ENCODE peak calls at places on chromosomes 1 and 21, in five cellular contexts. One of them, this sample, is unnamed.

GRCh38 chr1:157472959-157473358 is 79.4 kb downstream of the FCRL5 start:
- DNase-seq in T-helper 1 cell: no peak
- DNase-seq in lower leg skin: no peak
- DNase-seq in ACHN: no peak
- DNase-seq in ELR: no peak
- DNase-seq in this sample: no peak

GRCh38 chr1:205243355-205244191 is 15.8 kb downstream of the TMCC2 start:
- DNase-seq in T-helper 1 cell: no peak
- DNase-seq in lower leg skin: peak; percentile 70
- DNase-seq in ACHN: no peak
- DNase-seq in ELR: no peak
- DNase-seq in this sample: no peak

GRCh38 chr1:202579806-202580205 is 130.4 kb downstream of the SYT2 start:
- DNase-seq in T-helper 1 cell: no peak
- DNase-seq in lower leg skin: no peak
- DNase-seq in ACHN: peak; percentile 78
- DNase-seq in ELR: peak; percentile 86
- DNase-seq in this sample: no peak

GRCh38 chr21:16891821-16892220 is 621.0 kb upstream of the CXADR start:
- DNase-seq in T-helper 1 cell: no peak
- DNase-seq in lower leg skin: no peak
- DNase-seq in ACHN: no peak
- DNase-seq in ELR: no peak
- DNase-seq in this sample: no peak

GRCh38 chr1:179047637-179048002 is 21.9 kb downstream of the FAM20B start:
- DNase-seq in T-helper 1 cell: no peak
- DNase-seq in lower leg skin: no peak
- DNase-seq in ACHN: no peak
- DNase-seq in ELR: no peak
- DNase-seq in this sample: no peak

GRCh38 chr1:235004276-235004675 is 124.4 kb downstream of the TOMM20 start:
- DNase-seq in T-helper 1 cell: no peak
- DNase-seq in lower leg skin: peak; percentile 28
- DNase-seq in ACHN: no peak
- DNase-seq in ELR: no peak
- DNase-seq in this sample: no peak

GRCh38 chr1:196295766-196296165 is 312.5 kb downstream of the KCNT2 start:
- DNase-seq in T-helper 1 cell: no peak
- DNase-seq in lower leg skin: no peak
- DNase-seq in ACHN: no peak
- DNase-seq in ELR: peak; percentile 16
- DNase-seq in this sample: no peak

GRCh38 chr1:6093611-6094010 is 47.9 kb downstream of the KCNAB2 start:
- DNase-seq in T-helper 1 cell: no peak
- DNase-seq in lower leg skin: no peak
- DNase-seq in ACHN: no peak
- DNase-seq in ELR: no peak
- DNase-seq in this sample: no peak

GRCh38 chr21:32065654-32066053 is 192.8 kb downstream of the HUNK start:
- DNase-seq in T-helper 1 cell: no peak
- DNase-seq in lower leg skin: no peak
- DNase-seq in ACHN: no peak
- DNase-seq in ELR: no peak
- DNase-seq in this sample: no peak

GRCh38 chr1:174996474-174996873 is 3.3 kb upstream of the CACYBP start:
- DNase-seq in T-helper 1 cell: no peak
- DNase-seq in lower leg skin: no peak
- DNase-seq in ACHN: no peak
- DNase-seq in ELR: peak; percentile 63
- DNase-seq in this sample: peak; percentile 34

GRCh38 chr1:51516639-51517158 is 2.4 kb downstream of the EPS15 start:
- DNase-seq in T-helper 1 cell: no peak
- DNase-seq in lower leg skin: no peak
- DNase-seq in ACHN: no peak
- DNase-seq in ELR: peak; percentile 49
- DNase-seq in this sample: no peak

GRCh38 chr1:157734328-157734727 is 33.8 kb upstream of the FCRL3 start:
- DNase-seq in T-helper 1 cell: no peak
- DNase-seq in lower leg skin: no peak
- DNase-seq in ACHN: no peak
- DNase-seq in ELR: no peak
- DNase-seq in this sample: peak; percentile 88

GRCh38 chr1:226598455-226598849 is 49.9 kb downstream of the STUM start:
- DNase-seq in T-helper 1 cell: no peak
- DNase-seq in lower leg skin: no peak
- DNase-seq in ACHN: no peak
- DNase-seq in ELR: peak; percentile 31
- DNase-seq in this sample: no peak

GRCh38 chr1:30682396-30683275 is 40.7 kb downstream of the MATN1 start:
- DNase-seq in T-helper 1 cell: no peak
- DNase-seq in lower leg skin: peak; percentile 84
- DNase-seq in ACHN: no peak
- DNase-seq in ELR: no peak
- DNase-seq in this sample: no peak

This sample was measured in SK-MEL-5.